ENCODE peak calls at places on chromosome 22, in eight cellular contexts. X is non-pigmented ciliary epithelial cell; A is amniotic stem cell; D is BJ; J is cardiac septum; M is T47D; K is activated CD4-positive, alpha-beta T cell treated with anti-CD3 and anti-CD28 coated beads, Interleukin-2, amount 50 U/mL, for 1 hour; W is K562. I is an unnamed sample.

GRCh38 chr22:49689255-49689770 is 138.4 kb downstream of the BRD1 start:
- DNase-seq in X (no peak), A (no peak), D (no peak), J (no peak), M (no peak), K (no peak), W (no peak), I (no peak)

GRCh38 chr22:37533995-37534394 is 14.8 kb upstream of the CARD10 start:
- DNase-seq in X (peak), A (no peak), D (no peak), J (no peak), M (no peak), K (no peak), W (no peak), I (no peak)

GRCh38 chr22:39242389-39242808 is 2.4 kb downstream of the PDGFB start:
- DNase-seq in X (no peak), A (no peak), D (no peak), J (no peak), M (no peak), K (no peak), W (peak), I (no peak)

GRCh38 chr22:46971141-46971775 is 208.8 kb downstream of the TBC1D22A start:
- DNase-seq in X (no peak), A (no peak), D (no peak), J (peak), M (no peak), K (no peak), W (no peak), I (peak)

GRCh38 chr22:32200752-32201151 is 4.1 kb downstream of the RFPL2 start:
- DNase-seq in X (no peak), A (no peak), D (no peak), J (no peak), M (no peak), K (no peak), W (no peak), I (no peak)

GRCh38 chr22:30253205-30253852 is 6.8 kb upstream of the LIF start:
- DNase-seq in X (no peak), A (no peak), D (no peak), J (no peak), M (no peak), K (no peak), W (no peak), I (no peak)

GRCh38 chr22:44707752-44708151 is 5.7 kb downstream of the PRR5 start:
- DNase-seq in X (no peak), A (no peak), D (no peak), J (no peak), M (no peak), K (no peak), W (no peak), I (no peak)

GRCh38 chr22:26364066-26365015 is 64.7 kb upstream of the ASPHD2 start:
- DNase-seq in X (peak), A (peak), D (peak), J (no peak), M (no peak), K (peak), W (peak), I (no peak)

GRCh38 chr22:28252539-28252938 is 333.5 kb upstream of the PITPNB start:
- DNase-seq in X (no peak), A (no peak), D (no peak), J (no peak), M (no peak), K (no peak), W (no peak), I (no peak)

GRCh38 chr22:26671317-26672059 is 14.1 kb downstream of the MIAT start:
- DNase-seq in X (no peak), A (no peak), D (no peak), J (peak), M (no peak), K (peak), W (no peak), I (no peak)

GRCh38 chr22:37518509-37519267 is 527 bp downstream of the CARD10 start:
- DNase-seq in X (no peak), A (no peak), D (no peak), J (no peak), M (no peak), K (no peak), W (no peak), I (no peak)

GRCh38 chr22:40008726-40009125 is 14.0 kb downstream of the FAM83F start:
- DNase-seq in X (no peak), A (no peak), D (no peak), J (no peak), M (no peak), K (no peak), W (no peak), I (no peak)

GRCh38 chr22:38697055-38697980 is 3.4 kb downstream of the JOSD1 start:
- DNase-seq in X (no peak), A (no peak), D (no peak), J (no peak), M (peak), K (no peak), W (no peak), I (no peak)

GRCh38 chr22:43005106-43005505 is 9.8 kb downstream of the PACSIN2 start:
- DNase-seq in X (no peak), A (no peak), D (no peak), J (no peak), M (no peak), K (no peak), W (no peak), I (no peak)

GRCh38 chr22:35783943-35784614 is 66.4 kb downstream of the APOL5 start:
- DNase-seq in X (no peak), A (no peak), D (peak), J (peak), M (no peak), K (no peak), W (no peak), I (no peak)

GRCh38 chr22:42419328-42419881 is 12.8 kb downstream of the NFAM1 start:
- DNase-seq in X (no peak), A (no peak), D (no peak), J (no peak), M (no peak), K (no peak), W (no peak), I (no peak)

GRCh38 chr22:22235564-22235963 is 9.0 kb upstream of the VPREB1 start:
- DNase-seq in X (no peak), A (no peak), D (no peak), J (no peak), M (no peak), K (peak), W (peak), I (no peak)

GRCh38 chr22:30078320-30079311 is 1.6 kb upstream of the HORMAD2 start:
- DNase-seq in X (no peak), A (no peak), D (no peak), J (no peak), M (no peak), K (peak), W (no peak), I (peak)

GRCh38 chr22:30290679-30291333 is 1.5 kb upstream of the CASTOR1 start:
- DNase-seq in X (no peak), A (no peak), D (no peak), J (peak), M (peak), K (no peak), W (no peak), I (no peak)

GRCh38 chr22:44894321-44894720 is 115.5 kb downstream of the PHF21B start:
- DNase-seq in X (no peak), A (no peak), D (no peak), J (peak), M (no peak), K (no peak), W (no peak), I (no peak)

GRCh38 chr22:30457964-30458363 is 13.9 kb downstream of the SEC14L3 start:
- DNase-seq in X (no peak), A (no peak), D (no peak), J (no peak), M (no peak), K (no peak), W (no peak), I (no peak)

GRCh38 chr22:29266564-29267461 is 968 bp downstream of the RHBDD3 start:
- DNase-seq in X (no peak), A (no peak), D (no peak), J (no peak), M (no peak), K (no peak), W (no peak), I (no peak)

GRCh38 chr22:32511274-32511673 is 36.7 kb downstream of the FBXO7 start:
- DNase-seq in X (no peak), A (no peak), D (no peak), J (no peak), M (peak), K (no peak), W (no peak), I (no peak)

GRCh38 chr22:27850000-27850465 is 48.5 kb upstream of the MN1 start:
- DNase-seq in X (no peak), A (no peak), D (no peak), J (no peak), M (no peak), K (no peak), W (no peak), I (no peak)

GRCh38 chr22:23837496-23837859 is 1.3 kb downstream of the DERL3 start:
- DNase-seq in X (no peak), A (no peak), D (no peak), J (no peak), M (no peak), K (no peak), W (no peak), I (no peak)

GRCh38 chr22:21943571-21944448 is 8.8 kb downstream of the PPM1F start:
- DNase-seq in X (no peak), A (no peak), D (no peak), J (no peak), M (no peak), K (no peak), W (no peak), I (no peak)

I was measured in DMS79.